ENCODE peak calls at places on chromosomes 7 and 10, in four cellular contexts. One of them, this sample, is unnamed.

GRCh38 chr7:82615527-82615926 is 171.9 kb upstream of the CACNA2D1 start:
- DNase-seq in HFFc6: no peak
- DNase-seq in GM12865: peak; percentile 22
- DNase-seq in dorsolateral prefrontal cortex: no peak
- DNase-seq in this sample: no peak

GRCh38 chr10:12435348-12435747 is 86.0 kb downstream of the CAMK1D start:
- DNase-seq in HFFc6: no peak
- DNase-seq in GM12865: no peak
- DNase-seq in dorsolateral prefrontal cortex: no peak
- DNase-seq in this sample: no peak

GRCh38 chr10:78952686-78953085 is 116.1 kb upstream of the ZMIZ1 start:
- DNase-seq in HFFc6: peak; percentile 86
- DNase-seq in GM12865: no peak
- DNase-seq in dorsolateral prefrontal cortex: no peak
- DNase-seq in this sample: no peak

GRCh38 chr7:46859963-46860475 is 721.9 kb downstream of the TNS3 start:
- DNase-seq in HFFc6: peak; percentile 33
- DNase-seq in GM12865: no peak
- DNase-seq in dorsolateral prefrontal cortex: no peak
- DNase-seq in this sample: no peak

GRCh38 chr7:2670720-2671391 is 17.1 kb upstream of the AMZ1 start:
- DNase-seq in HFFc6: peak; percentile 21
- DNase-seq in GM12865: peak; percentile 80
- DNase-seq in dorsolateral prefrontal cortex: peak; percentile 58
- DNase-seq in this sample: peak; percentile 54

GRCh38 chr10:103493362-103493871 is at the start of gene NEURL1:
- DNase-seq in HFFc6: no peak
- DNase-seq in GM12865: peak; percentile 27
- DNase-seq in dorsolateral prefrontal cortex: no peak
- DNase-seq in this sample: no peak

GRCh38 chr7:102028206-102028826 is 210.9 kb downstream of the CUX1 start:
- DNase-seq in HFFc6: no peak
- DNase-seq in GM12865: peak; percentile 23
- DNase-seq in dorsolateral prefrontal cortex: no peak
- DNase-seq in this sample: no peak

GRCh38 chr10:46226900-46227558 is 59.8 kb upstream of the ANTXRL start:
- DNase-seq in HFFc6: no peak
- DNase-seq in GM12865: no peak
- DNase-seq in dorsolateral prefrontal cortex: peak; percentile 10
- DNase-seq in this sample: no peak

GRCh38 chr10:14681802-14682201 is 92.9 kb downstream of the FAM107B start:
- DNase-seq in HFFc6: no peak
- DNase-seq in GM12865: no peak
- DNase-seq in dorsolateral prefrontal cortex: no peak
- DNase-seq in this sample: no peak

GRCh38 chr7:140656548-140657515 is 15.9 kb upstream of the ADCK2 start:
- DNase-seq in HFFc6: peak; percentile 19
- DNase-seq in GM12865: peak; percentile 74
- DNase-seq in dorsolateral prefrontal cortex: no peak
- DNase-seq in this sample: peak; percentile 27

GRCh38 chr7:100673942-100674431 is 447 bp downstream of the GNB2 start:
- DNase-seq in HFFc6: no peak
- DNase-seq in GM12865: peak; percentile 54
- DNase-seq in dorsolateral prefrontal cortex: no peak
- DNase-seq in this sample: no peak

GRCh38 chr10:126496771-126497545 is 108.7 kb upstream of the ADAM12 start:
- DNase-seq in HFFc6: no peak
- DNase-seq in GM12865: no peak
- DNase-seq in dorsolateral prefrontal cortex: no peak
- DNase-seq in this sample: no peak

This sample was measured in HepG2.